ENCODE peak calls at places on chromosomes 12 and 14, in five cellular contexts. E, J, M, I and X are unnamed samples.

GRCh38 chr12:45674583-45674982 is 54.9 kb upstream of the ARID2 start:
- DNase-seq in M (no peak), E (no peak), J (peak), I (no peak), X (peak)

GRCh38 chr12:113056631-113057488 is at the start of gene DTX1:
- DNase-seq in E (peak), I (no peak), M (no peak), J (no peak), X (no peak)

GRCh38 chr12:104183443-104183842 is 32.1 kb upstream of the TXNRD1 start:
- DNase-seq in E (no peak), J (no peak), I (no peak), M (no peak), X (no peak)

GRCh38 chr14:61712137-61712536 is 16.8 kb downstream of the HIF1A start:
- DNase-seq in I (no peak), M (no peak), J (no peak), E (no peak), X (no peak)

GRCh38 chr12:52029686-52030085 is 21.6 kb upstream of the NR4A1 start:
- DNase-seq in J (no peak), M (no peak), E (no peak), I (no peak), X (no peak)

GRCh38 chr14:23641915-23642588 is 5.9 kb downstream of the DHRS2 start:
- DNase-seq in M (no peak), J (no peak), E (no peak), I (no peak), X (no peak)

GRCh38 chr14:38256358-38256840 is 506 bp upstream of the CLEC14A start:
- DNase-seq in J (peak), I (no peak), M (no peak), E (no peak), X (no peak)

GRCh38 chr12:112781767-112782166 is 9.8 kb upstream of the RPH3A start:
- DNase-seq in M (no peak), E (no peak), I (no peak), J (no peak), X (no peak)

GRCh38 chr14:34361504-34362011 is 100.5 kb downstream of the SPTSSA start:
- DNase-seq in E (no peak), J (no peak), I (no peak), M (no peak), X (no peak)

GRCh38 chr12:26647091-26647490 is 185.9 kb downstream of the ITPR2 start:
- DNase-seq in I (no peak), M (no peak), E (no peak), J (no peak), X (no peak)

GRCh38 chr12:107491856-107492255 is 193.7 kb upstream of the PWP1 start:
- DNase-seq in I (no peak), M (no peak), J (no peak), E (no peak), X (no peak)

GRCh38 chr14:70908918-70909641 is 1.8 kb downstream of the PCNX1 start:
- DNase-seq in M (no peak), E (no peak), I (no peak), J (no peak), X (no peak)
- H3K27ac ChIP-seq in M (peak), E (peak), I (peak), J (peak), X (peak)

GRCh38 chr14:22508150-22508457 is 80.9 kb downstream of the DAD1 start:
- DNase-seq in I (no peak), J (no peak), M (no peak), E (no peak), X (no peak)

GRCh38 chr14:22510527-22511110 is 78.4 kb downstream of the DAD1 start:
- DNase-seq in J (peak), E (no peak), M (no peak), I (no peak), X (no peak)

GRCh38 chr14:22509751-22510300 is 79.2 kb downstream of the DAD1 start:
- DNase-seq in M (no peak), J (no peak), E (no peak), I (no peak), X (no peak)

GRCh38 chr14:22508662-22509035 is 80.4 kb downstream of the DAD1 start:
- DNase-seq in J (no peak), I (no peak), M (no peak), E (no peak), X (no peak)

DNA sequence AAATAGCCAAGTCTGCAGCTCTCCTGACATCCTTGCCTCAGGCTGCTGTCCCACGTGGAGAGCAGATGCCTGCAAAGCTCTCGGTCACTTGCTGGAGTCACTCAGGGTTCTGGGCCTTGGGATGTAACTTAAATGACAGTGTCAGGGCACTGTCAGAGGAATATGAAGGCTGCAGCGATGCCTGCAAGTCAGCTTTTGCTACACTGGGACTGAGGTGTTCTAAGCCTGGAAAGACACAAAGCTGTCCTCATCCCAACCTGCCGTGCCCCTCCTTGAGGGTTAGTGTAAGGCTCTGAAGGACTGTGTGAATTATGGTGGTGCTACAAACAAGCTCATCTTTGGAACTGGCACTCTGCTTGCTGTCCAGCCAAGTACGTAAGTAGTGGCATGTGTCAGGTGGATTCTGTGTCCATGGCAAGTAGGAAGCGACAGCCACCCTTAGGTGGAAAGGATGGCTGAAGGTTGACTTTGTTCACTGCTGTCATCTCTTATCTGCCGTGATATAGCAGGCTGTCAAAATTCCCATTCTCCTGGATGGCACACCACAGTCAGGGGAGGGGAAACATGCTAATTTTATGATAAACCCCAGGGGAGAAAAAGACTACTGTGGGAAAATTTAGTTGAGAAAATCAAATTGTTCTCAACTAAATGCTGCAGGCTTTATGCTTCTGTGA is 79.9 kb downstream of the DAD1 start:
- DNase-seq in I (no peak), M (no peak), J (no peak), E (no peak), X (no peak)
- H3K4me3 ChIP-seq in I (no peak), M (no peak), J (no peak), E (no peak), X (no peak)

GRCh38 chr14:41662780-41663477 is 56.3 kb downstream of the LRFN5 start:
- DNase-seq in J (no peak), I (no peak), E (no peak), M (no peak), X (no peak)

GRCh38 chr14:41663478-41663845 is 56.8 kb downstream of the LRFN5 start:
- DNase-seq in E (no peak), I (no peak), J (no peak), M (no peak), X (no peak)

DNA sequence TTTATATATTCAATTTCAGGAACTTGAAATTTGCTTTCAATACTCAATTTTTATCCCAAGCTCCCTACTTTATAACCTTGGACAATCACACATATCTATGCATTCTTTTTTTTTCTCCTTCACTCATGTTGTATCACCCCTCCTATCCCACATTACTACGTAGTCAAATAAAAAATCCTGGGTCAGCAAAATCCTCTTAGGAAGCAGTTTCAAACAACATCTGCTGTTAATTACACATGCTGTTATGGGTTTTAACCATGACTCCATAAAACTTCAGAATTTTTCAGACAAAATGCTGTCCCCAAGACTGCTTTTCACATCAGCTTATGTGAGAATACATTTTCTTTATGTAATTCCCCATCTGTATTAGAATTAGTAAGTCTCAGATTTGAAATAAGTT is 61.7 kb downstream of the LRFN5 start:
- DNase-seq in M (no peak), E (no peak), I (peak), J (no peak), X (no peak)
- TF ChIP-seq POLR2AphosphoS5 in M (no peak), E (no peak), I (peak), J (no peak), X (no peak)

DNA sequence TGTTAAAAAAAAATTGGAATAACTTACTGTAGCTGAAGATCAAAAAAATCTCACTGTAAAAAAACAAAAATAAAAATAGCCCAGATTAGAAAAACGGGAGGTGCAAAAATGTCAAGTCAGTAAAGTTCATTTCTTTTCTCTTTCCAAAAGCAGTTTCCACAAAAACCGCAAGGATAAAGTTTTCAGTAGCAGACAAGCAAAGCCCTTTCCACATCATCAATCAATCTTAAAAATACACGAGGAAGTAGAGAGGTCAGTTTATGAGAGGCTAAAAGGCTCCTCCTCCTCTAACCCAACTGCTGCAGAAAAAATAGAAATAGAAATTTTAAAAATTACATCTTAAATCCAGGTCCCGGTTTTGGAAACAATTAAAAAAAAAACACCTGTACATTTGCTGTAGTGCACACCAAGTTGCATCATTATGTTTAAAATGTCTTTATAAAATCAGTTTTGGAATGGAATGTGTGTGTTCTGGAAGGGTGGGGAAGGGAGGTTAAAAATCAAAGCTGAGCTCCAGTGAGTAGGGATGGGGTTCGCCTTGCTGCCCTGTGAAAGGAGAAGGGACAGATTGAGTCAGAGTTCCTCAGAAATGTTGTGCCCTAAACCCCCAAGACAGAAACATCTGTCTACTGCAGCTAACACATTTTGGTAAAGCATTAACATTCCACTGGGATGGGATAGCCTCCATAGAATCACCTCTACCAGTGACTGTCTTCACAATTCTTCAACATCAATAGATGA is 5.8 kb downstream of the HNRNPC start:
- DNase-seq in E (no peak), M (no peak), I (no peak), J (no peak), X (no peak)
- H3K27ac ChIP-seq in E (peak), M (peak), I (peak), J (no peak), X (no peak)

GRCh38 chr12:53968214-53969127 is 4.5 kb upstream of the HOXC11 start:
- DNase-seq in E (peak), J (no peak), M (no peak), I (no peak), X (no peak)
- H3K4me3 ChIP-seq in E (no peak), J (no peak), M (no peak), I (peak), X (peak)

DNA sequence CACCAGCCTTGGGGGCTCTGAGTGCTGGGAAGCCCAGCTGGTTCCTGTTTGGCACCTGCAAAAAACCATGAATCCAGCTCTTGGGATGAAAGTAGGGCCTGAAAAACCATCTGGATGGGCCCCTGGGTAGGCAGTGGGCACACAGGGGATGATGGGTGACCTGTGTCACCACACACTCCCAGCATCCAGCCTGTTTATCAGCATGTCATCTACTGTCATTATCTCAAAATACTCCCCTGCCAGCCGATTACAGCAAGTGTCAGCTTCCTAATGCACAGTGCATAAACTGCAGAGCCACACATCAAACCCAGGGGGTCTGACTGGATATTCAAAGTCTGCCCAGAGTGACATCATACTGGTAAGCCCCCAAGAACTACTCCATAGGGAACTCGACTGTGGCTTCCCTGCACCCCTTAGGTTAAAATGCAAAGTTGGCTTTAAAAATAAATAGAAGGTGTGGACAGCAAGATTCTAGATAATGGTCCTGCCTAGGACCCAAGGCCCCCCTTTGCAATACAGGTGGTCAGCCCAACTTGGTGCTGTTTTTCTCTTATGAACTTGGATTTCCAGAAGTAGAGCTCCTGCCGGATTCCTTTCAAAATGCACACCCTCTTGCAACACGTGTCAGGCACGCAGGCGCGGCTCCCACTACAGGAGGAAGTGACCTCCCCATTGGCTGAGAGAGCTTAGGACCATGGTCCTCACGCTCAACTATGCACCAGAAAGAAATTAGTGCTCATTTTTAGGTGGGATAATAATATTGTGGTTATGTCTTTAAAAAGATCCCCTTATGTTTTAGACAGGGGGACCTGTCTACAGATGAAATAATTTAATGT is 94.1 kb downstream of the GCH1 start:
- DNase-seq in I (no peak), E (no peak), J (no peak), M (no peak), X (no peak)
- TF ChIP-seq POLR2AphosphoS5 in I (no peak), E (no peak), J (no peak), M (no peak), X (no peak)

DNA sequence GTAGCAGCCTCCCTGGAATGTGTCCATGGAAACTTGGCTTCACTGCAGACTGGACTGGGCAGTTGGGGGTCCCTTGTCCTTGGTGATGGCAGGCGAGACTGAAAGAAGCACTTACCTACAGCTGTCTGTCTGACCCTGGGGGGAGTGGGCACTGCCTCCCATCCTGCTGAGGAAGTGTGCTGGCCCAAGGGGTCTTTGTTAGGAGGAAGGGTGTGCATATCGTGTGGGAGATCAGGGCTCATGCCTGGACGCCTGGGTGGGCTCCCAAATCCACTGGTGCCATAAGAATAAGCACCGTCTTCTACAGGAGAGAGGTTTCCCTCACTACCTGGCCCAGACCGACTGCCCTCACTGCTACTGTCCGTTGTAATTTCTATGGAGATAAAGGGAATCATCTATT is 81.4 kb downstream of the PIWIL1 start:
- DNase-seq in J (no peak), E (peak), I (no peak), M (no peak), X (no peak)
- H3K27ac ChIP-seq in J (no peak), E (no peak), I (no peak), M (no peak), X (no peak)

GRCh38 chr14:99684356-99684952 is 356 bp downstream of the CYP46A1 start:
- DNase-seq in J (no peak), M (no peak), E (no peak), I (no peak), X (no peak)
- H3K4me3 ChIP-seq in J (peak), M (peak), E (peak), I (peak), X (peak)

GRCh38 chr12:41288188-41288811 is 100.2 kb downstream of the PDZRN4 start:
- DNase-seq in M (no peak), E (no peak), I (no peak), J (no peak), X (no peak)
- TF ChIP-seq POLR2AphosphoS5 in M (no peak), E (no peak), I (no peak), J (no peak), X (no peak)

GRCh38 chr12:106245767-106246166 is 2.1 kb downstream of the CKAP4 start:
- DNase-seq in I (peak), E (no peak), J (peak), M (no peak), X (no peak)
- H3K27ac ChIP-seq in I (peak), E (peak), J (peak), M (peak), X (peak)